ENCODE peak calls at places on chromosome 1, in eight cellular contexts. V is A549, N is adrenal gland, W is body of pancreas, P is ovary, X is IMR-90, G is heart left ventricle, Y is HCT116. F is an unnamed sample.

GRCh38 chr1:35220976-35221375 is 28.0 kb upstream of the SFPQ start:
- DNase-seq in X (no peak), G (no peak), P (no peak), W (no peak), Y (peak; percentile 48), N (no peak), V (peak; percentile 45), F (no peak)

GRCh38 chr1:245155186-245156040 is 628 bp downstream of the KIF26B start:
- DNase-seq in V (peak; percentile 57), Y (no peak), P (no peak), X (peak; percentile 15), G (no peak), W (no peak), N (no peak), F (no peak)

GRCh38 chr1:62381831-62382505 is 54.9 kb upstream of the USP1 start:
- DNase-seq in G (no peak), X (no peak), W (no peak), N (no peak), Y (no peak), V (no peak), P (no peak), F (no peak)

GRCh38 chr1:241706257-241706656 is 54.2 kb downstream of the WDR64 start:
- DNase-seq in G (no peak), N (no peak), Y (no peak), X (no peak), V (no peak), W (no peak), P (no peak), F (no peak)

GRCh38 chr1:148362141-148362929 is 120.8 kb downstream of the PPIAL4G start:
- DNase-seq in W (peak; percentile 19), P (no peak), Y (peak; percentile 86), X (peak; percentile 16), V (no peak), G (no peak), N (no peak), F (peak; percentile 73)

GRCh38 chr1:235624751-235625192 is 24.8 kb downstream of the GNG4 start:
- DNase-seq in W (no peak), G (no peak), Y (no peak), X (peak; percentile 53), N (no peak), P (peak; percentile 65), V (no peak), F (no peak)

GRCh38 chr1:116334868-116335649 is 38.0 kb upstream of the ATP1A1 start:
- DNase-seq in G (no peak), X (peak; percentile 9), N (no peak), Y (no peak), V (no peak), W (no peak), P (no peak), F (no peak)

GRCh38 chr1:94416901-94417701 is 1.1 kb upstream of the ABCD3 start:
- DNase-seq in V (no peak), X (peak; percentile 89), G (no peak), W (peak; percentile 69), P (peak; percentile 17), N (peak; percentile 61), Y (no peak), F (no peak)

GRCh38 chr1:44501022-44501910 is 96.2 kb downstream of the RNF220 start:
- DNase-seq in N (no peak), Y (no peak), G (peak; percentile 69), W (no peak), V (no peak), P (no peak), X (no peak), F (no peak)

GRCh38 chr1:218739426-218739825 is 394.3 kb downstream of the TGFB2 start:
- DNase-seq in W (no peak), G (no peak), N (peak; percentile 17), Y (no peak), V (no peak), X (peak; percentile 58), P (peak; percentile 46), F (peak; percentile 53)

GRCh38 chr1:65072845-65073244 is 75.2 kb upstream of the AK4 start:
- DNase-seq in W (no peak), N (no peak), Y (no peak), X (no peak), V (no peak), P (no peak), G (no peak), F (no peak)

GRCh38 chr1:28301368-28302174 is 27.3 kb upstream of the MED18 start:
- DNase-seq in W (no peak), G (no peak), P (no peak), Y (no peak), X (no peak), V (no peak), N (no peak), F (no peak)

GRCh38 chr1:56451491-56451890 is 127.9 kb downstream of the PLPP3 start:
- DNase-seq in W (no peak), X (no peak), Y (no peak), N (no peak), P (no peak), G (no peak), V (no peak), F (peak; percentile 84)

GRCh38 chr1:147169171-147169570 is 3.1 kb downstream of the PRKAB2 start:
- DNase-seq in P (no peak), N (no peak), G (no peak), Y (no peak), V (no peak), X (no peak), W (no peak), F (no peak)
- TF ChIP-seq CTCF in P (no peak), N (no peak), G (no peak), Y (no peak), V (no peak), X (no peak), W (no peak), F (no peak)

DNA sequence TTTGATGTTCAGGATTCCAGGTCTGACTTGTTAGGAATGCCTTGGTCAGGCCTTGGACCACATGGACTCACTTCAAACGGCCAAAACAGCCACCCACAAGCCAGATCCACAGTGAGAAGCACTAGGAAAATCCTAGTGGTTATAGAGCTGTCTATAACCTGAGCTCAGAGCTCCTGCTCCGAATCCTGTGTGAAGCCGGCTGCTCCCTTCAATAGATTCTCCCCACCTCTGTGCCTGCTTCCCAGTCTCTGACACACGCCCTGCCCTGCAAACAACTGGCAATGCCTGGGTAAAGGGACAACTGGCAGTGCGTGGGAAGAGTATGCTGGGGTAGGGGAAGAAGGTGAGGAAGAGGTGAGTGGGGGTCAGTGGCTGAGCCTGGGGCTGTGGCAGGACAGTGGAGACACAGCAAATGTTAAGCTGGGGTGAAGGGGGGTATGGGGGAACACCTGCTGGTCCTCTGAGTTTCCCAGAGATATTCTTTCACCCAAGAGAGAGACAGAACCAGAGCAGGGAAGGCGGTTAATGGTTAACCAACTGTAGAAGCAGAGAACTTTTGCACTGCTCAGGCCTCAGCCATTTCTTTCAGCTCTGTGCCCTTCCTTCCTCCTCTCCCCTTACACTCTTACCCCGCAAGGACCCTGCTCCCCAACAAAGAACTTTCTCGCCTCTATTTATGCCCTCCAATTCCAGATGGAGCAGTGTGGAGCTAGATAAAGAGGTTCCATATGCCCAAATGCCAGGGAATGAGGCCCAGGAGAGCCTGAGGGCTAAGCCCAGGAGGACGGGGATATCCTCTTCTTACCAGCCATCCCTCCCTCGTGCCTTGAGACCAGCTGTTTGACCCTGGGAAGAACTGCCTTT is 4.4 kb downstream of the PLXNA2 start:
- DNase-seq in X (no peak), N (no peak), G (no peak), W (peak; percentile 77), P (no peak), V (no peak), Y (no peak), F (peak; percentile 82)
- TF ChIP-seq POLR2A in X (no peak), N (no peak), G (no peak), W (peak; percentile 54), P (no peak), V (no peak), Y (no peak), F (peak; percentile 49)

DNA sequence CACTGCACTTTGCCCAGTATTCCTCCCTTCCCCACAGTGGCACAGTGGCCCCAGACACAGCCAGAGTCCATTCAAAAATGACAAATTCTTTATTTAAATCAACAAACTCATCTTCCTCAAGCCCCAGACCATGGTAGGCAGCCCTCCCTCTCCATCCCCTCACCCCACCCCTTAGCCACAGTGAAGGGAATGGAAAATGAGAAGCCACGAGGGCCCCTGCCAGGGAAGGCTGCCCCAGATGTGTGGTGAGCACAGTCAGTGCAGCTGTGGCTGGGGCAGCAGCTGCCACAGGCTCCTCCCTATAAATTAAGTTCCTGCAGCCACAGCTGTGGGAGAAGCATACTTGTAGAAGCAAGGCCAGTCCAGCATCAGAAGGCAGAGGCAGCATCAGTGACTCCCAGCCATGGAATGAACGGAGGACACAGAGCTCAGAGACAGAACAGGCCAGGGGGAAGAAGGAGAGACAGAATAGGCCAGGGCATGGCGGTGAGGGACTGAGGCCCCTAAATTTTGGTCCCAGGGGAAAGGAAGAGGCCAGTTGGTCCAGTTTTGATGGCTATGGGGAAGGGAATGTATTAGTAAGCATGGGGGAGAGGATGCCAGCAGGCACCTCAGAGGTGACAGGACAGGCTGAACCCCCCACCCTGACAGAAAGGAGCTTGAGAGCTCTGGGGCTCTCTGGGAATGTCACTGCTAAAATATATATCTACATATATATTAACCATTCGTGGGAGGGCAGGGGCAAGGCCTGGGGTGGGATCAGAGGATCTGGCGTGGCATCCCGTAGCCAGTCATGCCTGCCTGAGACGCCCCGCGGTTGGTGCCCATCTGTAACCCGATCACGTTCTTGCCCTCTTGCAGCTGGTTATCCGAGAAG is 7.0 kb downstream of the TAGLN2 start:
- DNase-seq in P (no peak), X (peak; percentile 67), N (no peak), V (no peak), G (no peak), W (no peak), Y (no peak), F (no peak)
- H3K4me1 ChIP-seq in P (peaks cover 17% of the 10 kb centered on the region), X (peaks cover 39% of the 10 kb centered on the region), N (peaks cover 28% of the 10 kb centered on the region), V (peaks cover 98% of the 10 kb centered on the region), G (peaks cover 76% of the 10 kb centered on the region), W (peaks cover 77% of the 10 kb centered on the region), Y (peaks cover 41% of the 10 kb centered on the region), F (no peaks in the 10 kb centered on the region)

GRCh38 chr1:201656670-201657032 is 117.7 kb downstream of the NAV1 start:
- DNase-seq in X (peak; percentile 74), N (no peak), Y (no peak), V (no peak), G (peak; percentile 69), W (peak; percentile 20), P (peak; percentile 37), F (no peak)

GRCh38 chr1:201655910-201656669 is 117.2 kb downstream of the NAV1 start:
- DNase-seq in Y (no peak), G (peak; percentile 67), W (no peak), V (no peak), P (no peak), N (no peak), X (no peak), F (no peak)

GRCh38 chr1:201653238-201653637 is 114.3 kb downstream of the NAV1 start:
- DNase-seq in V (no peak), G (no peak), P (no peak), Y (no peak), N (no peak), X (no peak), W (no peak), F (no peak)

GRCh38 chr1:201653883-201654282 is 115.0 kb downstream of the NAV1 start:
- DNase-seq in X (no peak), W (no peak), N (no peak), P (no peak), V (no peak), Y (no peak), G (no peak), F (no peak)

DNA sequence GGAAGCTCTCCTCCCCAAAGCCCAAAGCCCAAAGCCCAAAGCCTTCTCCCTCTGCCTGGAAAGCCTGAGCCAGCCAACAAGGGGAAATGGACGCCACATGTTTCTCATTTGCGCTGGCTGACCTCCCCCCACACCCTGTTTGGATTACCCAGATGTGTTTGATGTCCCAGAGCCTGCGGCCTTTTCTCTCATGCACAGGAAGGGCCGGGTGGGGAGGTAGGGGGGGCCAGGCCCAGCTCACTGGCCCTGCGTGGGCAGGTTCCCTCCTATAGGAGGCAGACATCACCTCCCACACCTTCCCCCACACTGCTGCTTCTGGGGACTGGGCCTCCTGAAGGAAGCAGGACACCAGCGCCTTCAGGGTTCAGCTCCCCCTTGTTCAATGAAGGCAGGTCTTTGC is 116.3 kb downstream of the NAV1 start:
- DNase-seq in G (no peak), Y (no peak), W (peak; percentile 15), P (no peak), N (no peak), V (no peak), X (peak; percentile 92), F (no peak)
- TF ChIP-seq CTCF in G (peak; percentile 12), Y (no peak), W (no peak), P (no peak), N (no peak), V (no peak), X (peak; percentile 22), F (no peak)

F was measured in Peyer's patch.